ENCODE peak calls at places on chromosomes 1 and 21, in seven cellular contexts. V is left ventricle myocardium inferior, A is fibroblast of lung, E is GM13976, D is HCT116, T is lower lobe of right lung, U is WERI-Rb-1. K is an unnamed sample.
A peak's percentile ranks its signal among the peaks of the same experiment; 100 is the strongest.

GRCh38 chr1:46084553-46085448 is 47.6 kb downstream of the PIK3R3 start:
- DNase-seq in V (no peak), A (peak; percentile 55), E (no peak), D (no peak), T (no peak), U (no peak), K (no peak)

GRCh38 chr1:203650012-203650836 is 23.6 kb downstream of the ATP2B4 start:
- DNase-seq in V (peak; percentile 66), A (peak; percentile 80), E (peak; percentile 74), D (no peak), T (peak; percentile 78), U (no peak), K (no peak)

GRCh38 chr1:67647036-67647798 is 37.8 kb upstream of the GADD45A start:
- DNase-seq in V (no peak), A (peak; percentile 52), E (no peak), D (no peak), T (no peak), U (no peak), K (no peak)

GRCh38 chr1:233113009-233113712 is 162.8 kb downstream of the NTPCR start:
- DNase-seq in V (peak; percentile 71), A (peak; percentile 100), E (peak; percentile 17), D (peak; percentile 94), T (peak; percentile 82), U (peak; percentile 63), K (no peak)

GRCh38 chr1:6028042-6028895 is 17.4 kb upstream of the KCNAB2 start:
- DNase-seq in V (no peak), A (no peak), E (peak; percentile 64), D (no peak), T (peak; percentile 77), U (no peak), K (no peak)

GRCh38 chr21:33289199-33289819 is 23.1 kb downstream of the IL10RB start:
- DNase-seq in V (no peak), A (peak; percentile 91), E (no peak), D (no peak), T (no peak), U (no peak), K (no peak)

GRCh38 chr21:46295177-46295711 is 9.1 kb downstream of the YBEY start:
- DNase-seq in V (peak; percentile 42), A (peak; percentile 85), E (no peak), D (no peak), T (no peak), U (peak; percentile 39), K (no peak)

GRCh38 chr1:234862944-234863515 is 253.1 kb upstream of the IRF2BP2 start:
- DNase-seq in V (peak; percentile 80), A (peak; percentile 68), E (no peak), D (no peak), T (peak; percentile 67), U (no peak), K (no peak)

GRCh38 chr1:40692429-40692905 is 963 bp downstream of the NFYC start:
- DNase-seq in V (no peak), A (peak; percentile 22), E (no peak), D (no peak), T (no peak), U (no peak), K (no peak)

GRCh38 chr1:68481041-68481440 is 15.8 kb downstream of the DEPDC1 start:
- DNase-seq in V (no peak), A (peak; percentile 25), E (no peak), D (no peak), T (no peak), U (no peak), K (no peak)

GRCh38 chr1:54809496-54810074 is 8.5 kb upstream of the TTC22 start:
- DNase-seq in V (no peak), A (no peak), E (no peak), D (no peak), T (no peak), U (no peak), K (peak; percentile 39)

GRCh38 chr1:238673561-238673960 is 712.8 kb upstream of the CHRM3 start:
- DNase-seq in V (no peak), A (no peak), E (no peak), D (no peak), T (no peak), U (no peak), K (no peak)

GRCh38 chr1:214318356-214318755 is 37.4 kb downstream of the SMYD2 start:
- DNase-seq in V (no peak), A (peak; percentile 26), E (no peak), D (no peak), T (no peak), U (no peak), K (no peak)

GRCh38 chr1:237879195-237879594 is 11.5 kb downstream of the ZP4 start:
- DNase-seq in V (no peak), A (peak; percentile 90), E (no peak), D (no peak), T (no peak), U (no peak), K (no peak)

GRCh38 chr1:204194771-204195170 is 1.5 kb downstream of the KISS1 start:
- DNase-seq in V (no peak), A (no peak), E (no peak), D (no peak), T (no peak), U (no peak), K (no peak)

GRCh38 chr21:26124421-26124833 is 46.1 kb downstream of the APP start:
- DNase-seq in V (no peak), A (peak; percentile 64), E (no peak), D (no peak), T (no peak), U (no peak), K (no peak)

GRCh38 chr1:30460661-30461060 is 262.7 kb downstream of the MATN1 start:
- DNase-seq in V (no peak), A (no peak), E (no peak), D (no peak), T (no peak), U (no peak), K (no peak)

GRCh38 chr1:198641506-198641905 is 2.7 kb downstream of the PTPRC start:
- DNase-seq in V (no peak), A (no peak), E (no peak), D (no peak), T (no peak), U (no peak), K (no peak)

GRCh38 chr1:22290611-22291010 is 147.7 kb upstream of the WNT4 start:
- DNase-seq in V (no peak), A (no peak), E (no peak), D (no peak), T (no peak), U (no peak), K (peak; percentile 54)

DNA sequence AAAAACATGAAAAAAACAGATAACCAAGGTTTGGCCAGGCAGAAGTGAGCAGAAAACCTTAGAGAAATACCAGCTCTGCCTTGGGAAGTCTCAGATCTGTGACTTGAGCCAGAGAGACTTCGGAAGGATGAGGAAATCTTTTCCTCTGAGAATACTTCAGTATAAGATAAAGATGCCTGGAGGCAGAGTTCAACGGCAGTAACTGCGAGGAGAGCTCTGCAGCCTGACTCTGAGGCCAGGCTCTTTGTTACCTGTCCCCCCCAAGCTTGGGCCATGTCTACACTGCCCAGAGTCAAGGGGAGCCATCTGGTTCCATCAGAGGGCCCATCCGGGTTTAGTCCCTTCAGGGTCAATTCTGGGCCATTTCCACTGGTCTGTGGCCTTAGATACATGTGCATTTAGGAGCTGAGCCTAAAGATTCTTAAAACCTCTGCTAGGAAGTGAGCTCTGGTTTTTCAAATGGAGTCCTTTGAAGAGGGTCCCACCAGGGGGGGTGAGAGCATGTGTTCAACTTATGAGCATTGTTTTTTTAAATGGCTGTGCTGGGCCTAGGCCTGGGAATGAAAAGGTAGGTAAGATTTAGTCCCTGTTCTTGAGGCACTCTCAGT is 8.7 kb downstream of the KIRREL1 start:
- DNase-seq in V (no peak), A (no peak), E (no peak), D (no peak), T (no peak), U (no peak), K (no peak)
- TF ChIP-seq CTCF in V (no peak), A (no peak), E (no peak), D (no peak), T (no peak), U (no peak), K (peak; percentile 64)

GRCh38 chr21:38295997-38296764 is 39.4 kb downstream of the KCNJ15 start:
- DNase-seq in V (no peak), A (peak; percentile 36), E (no peak), D (no peak), T (no peak), U (no peak), K (no peak)
- TF ChIP-seq CTCF in V (no peak), A (no peak), E (no peak), D (no peak), T (no peak), U (no peak), K (no peak)

DNA sequence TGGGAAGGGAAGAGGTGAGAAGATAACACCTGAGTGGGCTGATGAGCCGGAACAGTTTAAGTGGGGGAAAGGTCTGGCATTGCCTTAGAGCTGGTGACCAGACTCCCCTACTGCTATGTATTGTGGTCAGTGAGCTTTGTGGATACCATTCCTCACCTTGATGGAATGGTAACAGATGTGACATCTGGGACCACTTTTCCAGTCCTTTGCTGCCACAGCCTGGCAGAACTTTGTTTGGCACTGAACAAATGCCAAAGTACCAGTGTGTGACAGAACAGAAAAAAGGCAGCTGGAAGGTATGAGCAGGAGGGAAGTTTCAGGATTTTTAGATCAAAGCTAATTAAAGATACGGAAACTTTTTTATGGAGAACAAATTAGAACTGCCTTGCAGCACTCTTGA is 6.2 kb downstream of the MED8 start:
- DNase-seq in V (no peak), A (no peak), E (no peak), D (no peak), T (no peak), U (no peak), K (no peak)
- TF ChIP-seq CTCF in V (peak; percentile 52), A (no peak), E (no peak), D (peak; percentile 43), T (peak; percentile 12), U (no peak), K (peak; percentile 54)

DNA sequence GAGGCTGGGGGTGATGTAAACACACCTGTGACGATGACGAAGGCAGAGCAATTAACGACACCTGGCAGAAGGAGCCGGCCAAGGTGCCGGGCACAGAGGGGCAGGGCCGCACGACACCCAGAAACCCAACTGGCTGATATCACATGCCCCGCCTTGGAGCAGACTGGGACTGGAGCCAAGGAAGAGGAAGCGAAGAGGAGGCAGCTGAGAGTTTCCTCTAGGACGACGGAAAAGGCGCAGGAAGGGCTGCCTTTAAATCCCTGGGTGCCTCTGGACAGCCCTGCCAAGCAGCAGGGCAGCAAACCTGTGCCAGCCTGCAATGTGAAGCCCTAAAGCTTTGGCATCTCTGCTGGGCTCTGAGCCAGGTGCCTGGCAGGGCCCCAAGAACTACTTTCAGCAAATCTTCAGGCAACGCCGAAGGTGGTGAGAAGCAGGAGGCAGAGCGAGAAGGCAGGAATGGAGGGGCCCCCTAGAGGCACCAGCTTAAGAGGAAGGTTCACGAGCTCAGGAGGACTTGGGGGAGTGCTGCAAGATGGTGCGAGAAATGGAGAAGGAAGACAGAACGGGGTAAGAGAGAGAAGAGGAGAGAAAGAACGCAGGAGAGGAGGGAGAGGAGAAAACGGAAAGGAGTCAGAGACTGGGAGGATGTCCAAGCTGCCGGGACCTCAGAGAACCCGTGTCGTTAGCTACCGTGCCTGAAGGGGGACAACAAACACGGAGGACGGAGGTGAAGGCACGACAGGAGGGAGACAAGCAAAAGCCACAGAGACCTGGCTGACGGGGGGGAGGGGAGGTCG is 25.3 kb upstream of the PEF1 start:
- DNase-seq in V (peak; percentile 83), A (peak; percentile 62), E (no peak), D (peak; percentile 12), T (peak; percentile 85), U (peak; percentile 58), K (no peak)
- TF ChIP-seq CTCF in V (peak; percentile 35), A (no peak), E (no peak), D (no peak), T (no peak), U (peak; percentile 12), K (peak; percentile 68)

GRCh38 chr1:38037481-38037939 is 9.1 kb downstream of the POU3F1 start:
- DNase-seq in V (no peak), A (no peak), E (peak; percentile 48), D (no peak), T (no peak), U (peak; percentile 45), K (no peak)
- TF ChIP-seq CTCF in V (peak; percentile 21), A (peak; percentile 23), E (no peak), D (peak; percentile 6), T (peak; percentile 23), U (peak; percentile 51), K (peak; percentile 68)

K was measured in chondrocyte.